ENCODE peak calls at places on chromosomes 5 and 9, in nine cellular contexts. R is K562, U is endothelial cell, S is fibroblast of the aortic adventitia, H is epithelial cell of esophagus, M is upper lobe of right lung, O is omental fat pad, I is kidney, D is astrocyte. G is an unnamed sample.
A peak's percentile ranks its signal among the peaks of the same experiment; 100 is the strongest.

GRCh38 chr9:135479469-135480052 is at the start of gene PPP1R26:
- DNase-seq in R (peak; percentile 26), U (no peak), S (no peak), H (no peak), M (peak; percentile 81), O (no peak), I (no peak), D (no peak), G (no peak)

GRCh38 chr9:35852876-35853865 is 17.0 kb downstream of the OR13J1 start:
- DNase-seq in R (no peak), U (no peak), S (no peak), H (no peak), M (no peak), O (no peak), I (no peak), D (no peak), G (no peak)

GRCh38 chr5:115816226-115817042 is at the start of gene CDO1:
- DNase-seq in R (no peak), U (peak; percentile 62), S (peak; percentile 69), H (peak; percentile 25), M (peak; percentile 65), O (no peak), I (peak; percentile 83), D (peak; percentile 71), G (peak; percentile 13)

GRCh38 chr9:94656190-94656589 is 16.9 kb upstream of the FBP1 start:
- DNase-seq in R (peak; percentile 12), U (no peak), S (no peak), H (no peak), M (no peak), O (no peak), I (no peak), D (no peak), G (no peak)

GRCh38 chr5:66958126-66958983 is 238.2 kb downstream of the CD180 start:
- DNase-seq in R (no peak), U (no peak), S (peak; percentile 74), H (peak; percentile 48), M (no peak), O (no peak), I (no peak), D (peak; percentile 83), G (peak; percentile 68)

GRCh38 chr5:168788786-168789185 is 209.6 kb upstream of the PANK3 start:
- DNase-seq in R (no peak), U (no peak), S (no peak), H (no peak), M (no peak), O (no peak), I (no peak), D (no peak), G (no peak)

GRCh38 chr5:119063579-119064379 is 7.1 kb upstream of the DMXL1 start:
- DNase-seq in R (peak; percentile 55), U (no peak), S (peak; percentile 78), H (peak; percentile 2), M (no peak), O (no peak), I (no peak), D (peak; percentile 48), G (peak; percentile 59)

GRCh38 chr5:155047818-155048217 is 34.3 kb downstream of the KIF4B start:
- DNase-seq in R (no peak), U (no peak), S (no peak), H (no peak), M (no peak), O (no peak), I (no peak), D (no peak), G (no peak)

GRCh38 chr9:36328798-36329411 is 70.7 kb upstream of the GNE start:
- DNase-seq in R (peak; percentile 73), U (peak; percentile 60), S (peak; percentile 88), H (peak; percentile 78), M (no peak), O (no peak), I (no peak), D (peak; percentile 44), G (peak; percentile 79)

GRCh38 chr5:36552626-36553393 is 53.6 kb upstream of the SLC1A3 start:
- DNase-seq in R (no peak), U (no peak), S (no peak), H (peak; percentile 17), M (no peak), O (no peak), I (no peak), D (peak; percentile 8), G (no peak)

GRCh38 chr9:79570449-79571308 is 1.1 kb upstream of the TLE4 start:
- DNase-seq in R (peak; percentile 16), U (peak; percentile 61), S (peak; percentile 46), H (peak; percentile 31), M (peak; percentile 79), O (peak; percentile 37), I (peak; percentile 92), D (peak; percentile 77), G (no peak)

GRCh38 chr5:1413611-1414241 is 31.5 kb downstream of the SLC6A3 start:
- DNase-seq in R (no peak), U (no peak), S (no peak), H (no peak), M (peak; percentile 50), O (no peak), I (peak; percentile 73), D (no peak), G (no peak)

GRCh38 chr9:129964901-129965734 is 77.9 kb downstream of the FNBP1 start:
- DNase-seq in R (no peak), U (no peak), S (peak; percentile 71), H (peak; percentile 12), M (peak; percentile 12), O (no peak), I (no peak), D (peak; percentile 91), G (no peak)

GRCh38 chr9:88691811-88692210 is 156.8 kb downstream of the NXNL2 start:
- DNase-seq in R (no peak), U (no peak), S (peak; percentile 28), H (peak; percentile 21), M (no peak), O (no peak), I (no peak), D (peak; percentile 55), G (no peak)

GRCh38 chr5:131796793-131797693 is at the start of gene FNIP1:
- DNase-seq in R (peak; percentile 99), U (peak; percentile 98), S (peak; percentile 92), H (peak; percentile 99), M (peak; percentile 100), O (peak; percentile 96), I (peak; percentile 100), D (peak; percentile 91), G (peak; percentile 99)

GRCh38 chr9:130866474-130866965 is 30.1 kb downstream of the QRFP start:
- DNase-seq in R (peak; percentile 100), U (peak; percentile 85), S (peak; percentile 89), H (peak; percentile 93), M (no peak), O (peak; percentile 44), I (no peak), D (peak; percentile 74), G (peak; percentile 94)

GRCh38 chr5:62190173-62190572 is 115.8 kb upstream of the KIF2A start:
- DNase-seq in R (no peak), U (no peak), S (no peak), H (no peak), M (no peak), O (no peak), I (no peak), D (no peak), G (no peak)

DNA sequence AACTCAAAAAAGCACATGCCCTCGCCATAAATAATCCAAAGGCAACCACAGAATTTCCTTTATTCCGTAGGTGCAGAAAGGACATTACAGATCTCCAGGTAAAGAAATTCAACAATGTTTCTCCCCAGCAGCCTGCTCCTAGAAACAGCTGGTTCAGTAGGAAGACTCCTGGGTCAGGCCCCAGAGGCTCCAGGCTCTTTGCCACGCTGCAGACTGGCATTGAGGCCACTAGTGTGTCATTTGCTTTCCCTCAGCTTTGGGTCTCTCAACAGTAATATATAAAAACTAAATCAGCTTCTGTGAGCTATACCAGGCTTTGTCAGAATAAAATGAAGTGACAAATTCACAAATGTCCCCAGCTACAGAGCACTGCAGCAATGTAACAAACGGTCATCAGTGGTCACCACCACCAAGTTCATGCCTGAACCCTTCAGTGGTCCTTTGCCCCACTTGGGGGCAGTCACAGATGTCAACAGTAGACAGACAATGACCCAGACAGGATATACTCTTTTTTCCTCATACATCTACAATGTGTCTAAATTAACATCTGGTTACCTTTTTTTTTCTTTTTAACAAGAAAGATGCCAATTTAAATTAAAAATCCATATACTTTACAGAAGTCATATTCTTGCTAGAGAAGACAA is 93.5 kb downstream of the MARCHF3 start:
- DNase-seq in R (no peak), U (no peak), S (no peak), H (no peak), M (no peak), O (no peak), I (no peak), D (no peak), G (no peak)
- TF ChIP-seq CTCF in R (peak; percentile 8), U (no peak), S (no peak), H (no peak), M (no peak), O (no peak), I (no peak), D (no peak), G (no peak)

GRCh38 chr9:77177143-77177893 is at the start of gene VPS13A:
- DNase-seq in R (peak; percentile 94), U (peak; percentile 90), S (peak; percentile 78), H (peak; percentile 94), M (peak; percentile 96), O (peak; percentile 69), I (peak; percentile 98), D (peak; percentile 82), G (peak; percentile 91)
- TF ChIP-seq CTCF in R (peak; percentile 39), U (no peak), S (peak; percentile 37), H (no peak), M (peak; percentile 40), O (no peak), I (no peak), D (no peak), G (no peak)

DNA sequence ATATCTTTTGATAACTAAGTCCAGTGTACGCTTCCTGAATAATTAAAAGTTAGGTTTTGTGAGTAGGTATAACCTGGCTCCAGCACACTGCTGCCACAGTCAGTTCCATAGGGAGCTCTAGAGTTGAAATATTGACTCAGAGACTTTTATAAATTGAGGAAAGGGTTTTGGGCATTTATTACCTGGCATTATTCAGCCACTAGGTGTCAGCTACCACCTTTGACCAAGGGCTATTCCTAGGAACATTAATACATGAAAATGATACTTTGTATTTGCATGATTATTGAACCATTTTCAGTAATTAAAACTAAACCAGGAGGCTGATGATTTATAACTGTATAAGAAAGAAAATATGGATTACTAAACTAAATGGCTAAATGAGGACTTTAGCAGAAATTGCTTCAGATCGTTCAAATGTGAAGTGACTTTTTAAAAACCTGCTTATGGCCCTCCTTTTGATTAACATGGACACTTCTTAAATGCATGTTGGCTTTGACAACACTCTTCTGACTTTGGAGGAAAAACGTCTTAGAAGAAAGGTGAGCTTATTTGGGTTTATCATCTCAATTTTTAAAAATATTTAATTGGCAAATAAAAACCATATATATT is 83.0 kb downstream of the SMC2 start:
- DNase-seq in R (no peak), U (no peak), S (peak; percentile 66), H (peak; percentile 55), M (no peak), O (no peak), I (no peak), D (no peak), G (peak; percentile 53)
- TF ChIP-seq CTCF in R (peak; percentile 26), U (peak; percentile 50), S (peak; percentile 65), H (peak; percentile 73), M (peak; percentile 48), O (no peak), I (peak; percentile 24), D (peak; percentile 36), G (peak; percentile 58)

DNA sequence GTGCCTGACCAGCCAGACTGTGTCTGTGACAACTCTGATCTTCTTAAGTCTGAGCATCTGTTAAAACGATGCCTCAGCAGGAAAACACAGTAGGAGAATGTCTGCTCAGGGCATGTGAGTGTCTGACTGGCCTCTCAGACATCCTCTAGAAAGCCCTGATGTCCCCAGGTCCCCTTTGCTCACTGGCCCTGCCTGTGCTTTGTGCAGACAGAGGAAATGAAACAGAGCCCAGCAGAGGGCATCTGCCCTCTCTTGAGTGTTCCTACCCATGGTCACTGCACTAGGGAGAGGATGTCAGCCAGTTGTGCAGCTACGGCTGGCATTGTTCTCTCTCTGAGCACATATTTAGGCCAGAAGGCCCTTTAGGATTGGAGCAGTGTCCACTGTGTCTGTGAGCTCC is 56.9 kb downstream of the TRPC7 start:
- DNase-seq in R (no peak), U (no peak), S (no peak), H (no peak), M (no peak), O (no peak), I (no peak), D (no peak), G (peak; percentile 24)
- TF ChIP-seq CTCF in R (no peak), U (no peak), S (no peak), H (no peak), M (no peak), O (no peak), I (no peak), D (no peak), G (peak; percentile 6)